ENCODE peak calls at places on chromosomes 5 and 9, in nine cellular contexts. R is stimulated activated CD4-positive, alpha-beta T cell treated with anti-CD3 and anti-CD28 coated beads, Interleukin-4, amount 100 ng/mL, for 1 hour; B is NCI-H510A treated with DMSO at 0.1 percent for 48 hours; H is NCI-H524; U is activated CD8-positive, alpha-beta memory T cell treated with anti-CD3 and anti-CD28 coated beads for 48 hours; X is NCI-H82; S is naive thymus-derived CD8-positive, alpha-beta T cell; V is KBM-7; N is NCI-H2029. M is an unnamed sample.

GRCh38 chr5:89756955-89757354 is 652.6 kb downstream of the CETN3 start:
- DNase-seq in R (no peak), B (no peak), H (no peak), U (no peak), X (peak; percentile 1), S (no peak), V (no peak), N (no peak), M (no peak)

GRCh38 chr5:32013658-32014057 is 160.5 kb downstream of the GOLPH3 start:
- DNase-seq in R (no peak), B (no peak), H (peak; percentile 33), U (no peak), X (peak; percentile 96), S (no peak), V (no peak), N (no peak), M (no peak)

GRCh38 chr9:75186767-75187380 is 98.6 kb downstream of the OSTF1 start:
- DNase-seq in R (no peak), B (peak; percentile 37), H (no peak), U (no peak), X (peak; percentile 14), S (no peak), V (peak; percentile 80), N (no peak), M (peak; percentile 5)

GRCh38 chr5:12277504-12278192 is 373.4 kb upstream of the CTNND2 start:
- DNase-seq in R (no peak), B (no peak), H (no peak), U (no peak), X (no peak), S (no peak), V (no peak), N (no peak), M (no peak)

GRCh38 chr9:131676431-131676972 is 63.4 kb downstream of the RAPGEF1 start:
- DNase-seq in R (no peak), B (no peak), H (no peak), U (no peak), X (peak; percentile 85), S (peak; percentile 64), V (no peak), N (no peak), M (peak; percentile 98)

GRCh38 chr5:17216974-17217325 is 481 bp upstream of the BASP1 start:
- DNase-seq in R (no peak), B (no peak), H (peak; percentile 78), U (no peak), X (peak; percentile 67), S (no peak), V (no peak), N (no peak), M (no peak)

GRCh38 chr9:114291064-114291474 is 31.8 kb upstream of the ORM1 start:
- DNase-seq in R (peak; percentile 72), B (peak; percentile 30), H (peak; percentile 83), U (peak; percentile 30), X (peak; percentile 84), S (peak; percentile 66), V (peak; percentile 74), N (peak; percentile 38), M (peak; percentile 49)

GRCh38 chr9:5671711-5672353 is 42.9 kb downstream of the RIC1 start:
- DNase-seq in R (no peak), B (peak; percentile 34), H (no peak), U (no peak), X (no peak), S (peak; percentile 28), V (no peak), N (no peak), M (no peak)

GRCh38 chr5:57817001-57817453 is 334.4 kb upstream of the ACTBL2 start:
- DNase-seq in R (no peak), B (no peak), H (no peak), U (no peak), X (no peak), S (no peak), V (no peak), N (no peak), M (no peak)

GRCh38 chr5:56361398-56361797 is 128.3 kb upstream of the ANKRD55 start:
- DNase-seq in R (no peak), B (no peak), H (no peak), U (no peak), X (no peak), S (no peak), V (no peak), N (no peak), M (no peak)

GRCh38 chr9:137534256-137535119 is 15.7 kb downstream of the PNPLA7 start:
- DNase-seq in R (no peak), B (peak; percentile 87), H (peak; percentile 80), U (no peak), X (peak; percentile 74), S (no peak), V (peak; percentile 85), N (peak; percentile 82), M (peak; percentile 86)

GRCh38 chr5:178126556-178126955 is 4.3 kb upstream of the RMND5B start:
- DNase-seq in R (no peak), B (no peak), H (no peak), U (no peak), X (no peak), S (no peak), V (no peak), N (no peak), M (no peak)

GRCh38 chr5:109246841-109247592 is 162.8 kb downstream of the PJA2 start:
- DNase-seq in R (no peak), B (no peak), H (no peak), U (no peak), X (no peak), S (no peak), V (no peak), N (no peak), M (no peak)

GRCh38 chr5:135454946-135455345 is 2.8 kb upstream of the TIFAB start:
- DNase-seq in R (no peak), B (no peak), H (no peak), U (no peak), X (no peak), S (no peak), V (no peak), N (no peak), M (no peak)

GRCh38 chr9:21871256-21871975 is 69.0 kb downstream of the MTAP start:
- DNase-seq in R (no peak), B (no peak), H (no peak), U (no peak), X (no peak), S (no peak), V (no peak), N (no peak), M (no peak)

GRCh38 chr5:14809369-14810144 is 62.0 kb downstream of the ANKH start:
- DNase-seq in R (peak; percentile 58), B (no peak), H (no peak), U (peak; percentile 54), X (no peak), S (peak; percentile 56), V (peak; percentile 78), N (no peak), M (peak; percentile 88)

GRCh38 chr9:32072568-32072967 is 311.9 kb upstream of the ACO1 start:
- DNase-seq in R (no peak), B (no peak), H (no peak), U (no peak), X (peak; percentile 6), S (no peak), V (no peak), N (no peak), M (no peak)

GRCh38 chr9:34964458-34964857 is 6.4 kb downstream of the PHF24 start:
- DNase-seq in R (no peak), B (no peak), H (peak; percentile 53), U (no peak), X (no peak), S (no peak), V (no peak), N (no peak), M (no peak)

GRCh38 chr5:58890265-58890664 is 307.4 kb downstream of the RAB3C start:
- DNase-seq in R (no peak), B (no peak), H (no peak), U (no peak), X (no peak), S (no peak), V (no peak), N (no peak), M (no peak)

GRCh38 chr9:89994988-89995613 is 390.3 kb downstream of the GADD45G start:
- DNase-seq in R (no peak), B (no peak), H (no peak), U (no peak), X (no peak), S (no peak), V (no peak), N (no peak), M (no peak)

GRCh38 chr5:151706906-151707305 is 20.2 kb upstream of the SPARC start:
- DNase-seq in R (no peak), B (no peak), H (no peak), U (no peak), X (no peak), S (no peak), V (no peak), N (no peak), M (no peak)

GRCh38 chr5:445591-445990 is 2.6 kb downstream of the EXOC3 start:
- DNase-seq in R (no peak), B (no peak), H (no peak), U (no peak), X (no peak), S (no peak), V (no peak), N (no peak), M (no peak)

GRCh38 chr5:154313360-154314017 is 123.0 kb downstream of the GALNT10 start:
- DNase-seq in R (no peak), B (no peak), H (no peak), U (no peak), X (peak; percentile 31), S (no peak), V (no peak), N (no peak), M (no peak)